ENCODE peak calls at places on chromosomes 5 and 9, in seven cellular contexts. One of them, this sample, is unnamed.

GRCh38 chr5:124124711-124125229 is 612.8 kb downstream of the CSNK1G3 start:
- DNase-seq in WTC11: no peak
- DNase-seq in BE2C: peak
- DNase-seq in neural crest cell: no peak
- DNase-seq in endodermal cell: no peak
- DNase-seq in IMR-90: peak
- DNase-seq in fibroblast of the aortic adventitia: no peak
- DNase-seq in this sample: no peak

GRCh38 chr5:98933446-98934072 is 4.8 kb upstream of the CHD1 start:
- DNase-seq in neural crest cell: no peak
- DNase-seq in endodermal cell: no peak
- DNase-seq in IMR-90: no peak
- DNase-seq in BE2C: no peak
- DNase-seq in fibroblast of the aortic adventitia: no peak
- DNase-seq in WTC11: no peak
- DNase-seq in this sample: no peak

GRCh38 chr9:69584746-69585145 is 87.4 kb downstream of the APBA1 start:
- DNase-seq in BE2C: no peak
- DNase-seq in IMR-90: no peak
- DNase-seq in neural crest cell: no peak
- DNase-seq in fibroblast of the aortic adventitia: peak
- DNase-seq in WTC11: no peak
- DNase-seq in endodermal cell: no peak
- DNase-seq in this sample: no peak

GRCh38 chr5:142720561-142721275 is 34.8 kb upstream of the FGF1 start:
- DNase-seq in IMR-90: peak
- DNase-seq in fibroblast of the aortic adventitia: no peak
- DNase-seq in endodermal cell: peak
- DNase-seq in neural crest cell: no peak
- DNase-seq in WTC11: no peak
- DNase-seq in BE2C: peak
- DNase-seq in this sample: no peak

GRCh38 chr5:132813599-132814440 is 718 bp downstream of the SOWAHA start:
- DNase-seq in BE2C: peak
- DNase-seq in IMR-90: no peak
- DNase-seq in endodermal cell: peak
- DNase-seq in WTC11: peak
- DNase-seq in fibroblast of the aortic adventitia: no peak
- DNase-seq in neural crest cell: no peak
- DNase-seq in this sample: peak

GRCh38 chr9:17837931-17838330 is 259.1 kb downstream of the SH3GL2 start:
- DNase-seq in IMR-90: no peak
- DNase-seq in endodermal cell: no peak
- DNase-seq in neural crest cell: no peak
- DNase-seq in BE2C: no peak
- DNase-seq in fibroblast of the aortic adventitia: peak
- DNase-seq in WTC11: no peak
- DNase-seq in this sample: no peak

GRCh38 chr5:93967923-93968322 is 226.5 kb upstream of the POU5F2 start:
- DNase-seq in IMR-90: no peak
- DNase-seq in BE2C: no peak
- DNase-seq in fibroblast of the aortic adventitia: no peak
- DNase-seq in neural crest cell: no peak
- DNase-seq in WTC11: no peak
- DNase-seq in endodermal cell: no peak
- DNase-seq in this sample: no peak

GRCh38 chr5:117803533-117803932 is 1184.8 kb downstream of the DTWD2 start:
- DNase-seq in neural crest cell: no peak
- DNase-seq in WTC11: no peak
- DNase-seq in BE2C: no peak
- DNase-seq in IMR-90: peak
- DNase-seq in endodermal cell: no peak
- DNase-seq in fibroblast of the aortic adventitia: no peak
- DNase-seq in this sample: no peak

GRCh38 chr5:119315516-119315949 is 40.3 kb upstream of the TNFAIP8 start:
- DNase-seq in neural crest cell: no peak
- DNase-seq in endodermal cell: peak
- DNase-seq in BE2C: no peak
- DNase-seq in WTC11: no peak
- DNase-seq in IMR-90: no peak
- DNase-seq in fibroblast of the aortic adventitia: peak
- DNase-seq in this sample: no peak
- TF ChIP-seq CTCF in neural crest cell: no peak
- TF ChIP-seq CTCF in endodermal cell: peak
- TF ChIP-seq CTCF in BE2C: peak
- TF ChIP-seq CTCF in WTC11: no peak
- TF ChIP-seq CTCF in IMR-90: peak
- TF ChIP-seq CTCF in fibroblast of the aortic adventitia: peak
- TF ChIP-seq CTCF in this sample: no peak

GRCh38 chr5:111967463-111967862 is 210.5 kb upstream of the NREP start:
- DNase-seq in fibroblast of the aortic adventitia: no peak
- DNase-seq in IMR-90: no peak
- DNase-seq in BE2C: no peak
- DNase-seq in WTC11: no peak
- DNase-seq in neural crest cell: no peak
- DNase-seq in endodermal cell: no peak
- DNase-seq in this sample: no peak
- TF ChIP-seq CTCF in fibroblast of the aortic adventitia: no peak
- TF ChIP-seq CTCF in IMR-90: no peak
- TF ChIP-seq CTCF in BE2C: no peak
- TF ChIP-seq CTCF in WTC11: no peak
- TF ChIP-seq CTCF in neural crest cell: no peak
- TF ChIP-seq CTCF in endodermal cell: no peak
- TF ChIP-seq CTCF in this sample: no peak

DNA sequence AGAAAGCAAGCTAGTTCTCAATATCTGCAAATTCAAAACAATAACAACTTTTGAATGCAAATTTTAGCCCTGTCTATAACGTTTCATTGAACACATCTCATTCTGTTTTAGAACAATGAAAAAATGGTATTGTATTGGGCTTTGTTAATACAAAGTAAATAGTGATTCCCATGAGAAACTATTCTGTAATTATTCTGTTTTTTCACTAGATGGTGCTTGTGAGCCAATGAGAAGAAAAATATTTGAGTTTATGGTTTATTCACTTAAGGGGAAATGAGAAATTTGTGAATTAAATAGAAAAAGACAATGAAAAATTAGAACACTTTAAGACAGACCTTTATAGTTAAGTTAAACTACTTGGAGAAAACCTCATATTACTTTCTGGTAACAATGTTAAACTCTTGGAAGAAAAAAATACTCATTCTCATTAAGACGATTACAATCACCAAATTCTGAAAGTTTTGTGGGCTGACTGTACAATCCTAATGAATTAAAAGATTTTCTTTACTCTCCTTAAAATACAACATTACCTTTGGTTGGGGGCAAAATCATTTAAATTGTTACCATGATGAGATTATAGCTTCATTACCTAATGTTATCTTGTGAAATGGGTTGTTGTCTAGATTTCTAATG is 127.0 kb downstream of the NNT start:
- DNase-seq in fibroblast of the aortic adventitia: peak
- DNase-seq in neural crest cell: no peak
- DNase-seq in BE2C: no peak
- DNase-seq in endodermal cell: no peak
- DNase-seq in IMR-90: peak
- DNase-seq in WTC11: no peak
- DNase-seq in this sample: no peak
- TF ChIP-seq CTCF in fibroblast of the aortic adventitia: peak
- TF ChIP-seq CTCF in neural crest cell: peak
- TF ChIP-seq CTCF in BE2C: peak
- TF ChIP-seq CTCF in endodermal cell: peak
- TF ChIP-seq CTCF in IMR-90: peak
- TF ChIP-seq CTCF in WTC11: peak
- TF ChIP-seq CTCF in this sample: peak

GRCh38 chr9:15505927-15506326 is 4.8 kb downstream of the PSIP1 start:
- DNase-seq in endodermal cell: no peak
- DNase-seq in IMR-90: no peak
- DNase-seq in BE2C: no peak
- DNase-seq in WTC11: no peak
- DNase-seq in fibroblast of the aortic adventitia: no peak
- DNase-seq in neural crest cell: no peak
- DNase-seq in this sample: no peak
- TF ChIP-seq CTCF in endodermal cell: peak
- TF ChIP-seq CTCF in IMR-90: no peak
- TF ChIP-seq CTCF in BE2C: no peak
- TF ChIP-seq CTCF in WTC11: no peak
- TF ChIP-seq CTCF in fibroblast of the aortic adventitia: no peak
- TF ChIP-seq CTCF in neural crest cell: no peak
- TF ChIP-seq CTCF in this sample: no peak

GRCh38 chr5:145701404-145701803 is 133.7 kb downstream of the PRELID2 start:
- DNase-seq in fibroblast of the aortic adventitia: no peak
- DNase-seq in endodermal cell: no peak
- DNase-seq in IMR-90: no peak
- DNase-seq in neural crest cell: no peak
- DNase-seq in WTC11: no peak
- DNase-seq in BE2C: no peak
- DNase-seq in this sample: no peak

GRCh38 chr5:145699846-145700245 is 135.3 kb downstream of the PRELID2 start:
- DNase-seq in endodermal cell: no peak
- DNase-seq in fibroblast of the aortic adventitia: no peak
- DNase-seq in neural crest cell: no peak
- DNase-seq in BE2C: no peak
- DNase-seq in IMR-90: no peak
- DNase-seq in WTC11: no peak
- DNase-seq in this sample: no peak

DNA sequence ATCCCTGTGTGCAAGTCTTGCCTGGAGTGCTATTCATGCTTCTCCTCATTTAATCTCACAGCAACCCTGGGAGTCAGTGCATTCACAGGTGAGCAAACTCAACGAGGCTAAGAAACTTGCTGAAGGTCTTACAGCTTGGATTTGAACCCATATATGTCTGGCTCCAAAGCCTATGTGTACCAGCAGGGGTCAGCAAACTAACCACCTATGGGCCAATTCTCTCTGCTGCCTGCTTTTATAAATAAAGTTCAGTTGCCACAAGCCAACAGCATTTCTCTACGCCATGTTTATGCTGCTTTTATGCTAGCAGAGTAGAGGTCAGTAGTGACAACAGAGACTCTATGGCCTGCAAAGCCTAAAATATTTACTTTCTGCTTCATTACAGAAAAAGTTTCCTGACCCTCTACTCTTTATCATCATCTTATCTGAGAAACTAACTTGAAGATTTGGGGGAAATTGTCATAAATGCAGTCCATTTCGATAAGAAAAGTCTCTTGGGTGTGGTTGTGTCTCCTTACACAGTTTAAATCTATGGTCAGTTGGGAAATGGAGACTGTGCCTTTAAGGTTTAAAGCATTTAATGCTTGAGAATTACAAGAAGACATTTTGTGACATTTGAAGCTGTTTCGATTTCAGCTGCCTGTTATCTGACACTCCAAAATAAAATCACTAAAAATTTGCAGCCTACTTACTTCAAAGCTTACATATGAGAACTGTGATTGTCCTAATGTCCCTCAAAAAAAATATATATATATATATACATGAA is 137.7 kb downstream of the PRELID2 start:
- DNase-seq in neural crest cell: no peak
- DNase-seq in fibroblast of the aortic adventitia: peak
- DNase-seq in IMR-90: peak
- DNase-seq in endodermal cell: peak
- DNase-seq in BE2C: peak
- DNase-seq in WTC11: peak
- DNase-seq in this sample: no peak
- TF ChIP-seq CTCF in neural crest cell: peak
- TF ChIP-seq CTCF in fibroblast of the aortic adventitia: peak
- TF ChIP-seq CTCF in IMR-90: peak
- TF ChIP-seq CTCF in endodermal cell: peak
- TF ChIP-seq CTCF in BE2C: peak
- TF ChIP-seq CTCF in WTC11: peak
- TF ChIP-seq CTCF in this sample: peak

GRCh38 chr5:177494356-177495195 is 2.8 kb downstream of the PDLIM7 start:
- DNase-seq in endodermal cell: peak
- DNase-seq in fibroblast of the aortic adventitia: peak
- DNase-seq in neural crest cell: no peak
- DNase-seq in BE2C: peak
- DNase-seq in WTC11: peak
- DNase-seq in IMR-90: peak
- DNase-seq in this sample: no peak
- TF ChIP-seq CTCF in endodermal cell: peak
- TF ChIP-seq CTCF in fibroblast of the aortic adventitia: peak
- TF ChIP-seq CTCF in neural crest cell: peak
- TF ChIP-seq CTCF in BE2C: peak
- TF ChIP-seq CTCF in WTC11: no peak
- TF ChIP-seq CTCF in IMR-90: peak
- TF ChIP-seq CTCF in this sample: peak

DNA sequence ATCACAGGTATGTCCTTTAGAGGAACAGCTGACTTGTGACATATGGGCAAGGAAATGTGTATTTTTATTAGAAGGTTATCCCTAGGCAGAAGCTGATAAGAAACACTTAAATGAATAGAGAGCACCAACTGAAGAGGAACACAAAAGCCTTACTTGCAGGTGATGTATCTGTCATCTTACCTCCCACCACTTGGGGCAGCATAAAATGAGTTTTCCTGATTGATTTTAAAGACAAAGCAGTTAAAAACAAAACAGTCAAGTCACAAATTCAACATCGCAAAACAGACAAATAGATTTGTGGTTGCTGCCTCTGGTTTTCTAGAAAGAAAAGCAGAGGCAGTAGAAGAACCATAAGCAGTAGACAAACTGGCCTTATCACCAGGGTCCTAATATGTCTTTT is 302.4 kb upstream of the ZNF462 start:
- DNase-seq in IMR-90: no peak
- DNase-seq in BE2C: no peak
- DNase-seq in endodermal cell: no peak
- DNase-seq in WTC11: no peak
- DNase-seq in neural crest cell: no peak
- DNase-seq in fibroblast of the aortic adventitia: no peak
- DNase-seq in this sample: no peak
- TF ChIP-seq CTCF in IMR-90: no peak
- TF ChIP-seq CTCF in BE2C: peak
- TF ChIP-seq CTCF in endodermal cell: peak
- TF ChIP-seq CTCF in WTC11: no peak
- TF ChIP-seq CTCF in neural crest cell: peak
- TF ChIP-seq CTCF in fibroblast of the aortic adventitia: no peak
- TF ChIP-seq CTCF in this sample: peak

DNA sequence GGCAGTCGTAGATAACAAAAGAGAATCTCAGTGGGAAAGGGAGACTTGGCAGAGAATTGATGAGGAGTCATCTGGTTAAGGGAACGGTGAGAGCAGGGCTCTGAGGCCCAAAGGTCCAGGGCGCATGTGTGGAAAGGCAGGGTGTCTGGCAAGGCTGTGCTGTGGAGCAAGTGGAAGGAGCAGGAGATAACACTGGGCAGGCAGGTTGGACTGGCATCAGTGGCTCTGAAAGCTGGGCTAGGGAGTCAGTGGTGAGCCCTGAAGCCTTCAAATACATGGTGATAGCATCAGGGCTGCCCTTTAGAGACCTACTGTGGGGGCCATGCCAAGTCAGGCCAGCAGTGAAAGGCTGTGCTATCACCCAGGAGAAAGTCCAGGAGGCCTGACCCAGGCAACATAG is 131.3 kb downstream of the GABBR2 start:
- DNase-seq in fibroblast of the aortic adventitia: no peak
- DNase-seq in IMR-90: no peak
- DNase-seq in endodermal cell: peak
- DNase-seq in neural crest cell: no peak
- DNase-seq in WTC11: no peak
- DNase-seq in BE2C: no peak
- DNase-seq in this sample: no peak
- TF ChIP-seq CTCF in fibroblast of the aortic adventitia: no peak
- TF ChIP-seq CTCF in IMR-90: no peak
- TF ChIP-seq CTCF in endodermal cell: no peak
- TF ChIP-seq CTCF in neural crest cell: no peak
- TF ChIP-seq CTCF in WTC11: no peak
- TF ChIP-seq CTCF in BE2C: no peak
- TF ChIP-seq CTCF in this sample: no peak

This sample was measured in progenitor cell of endocrine pancreas.